ENCODE peak calls at places on chromosomes 2 and 18, in five cellular contexts. P, N, R, Q and S are unnamed samples.

GRCh38 chr2:197908940-197909339 is 104.5 kb downstream of the PLCL1 start:
- DNase-seq in P (no peak), N (no peak), R (no peak), Q (no peak), S (no peak)

GRCh38 chr18:79493801-79494211 is 98.1 kb downstream of the NFATC1 start:
- DNase-seq in P (no peak), N (no peak), R (no peak), Q (peak; percentile 55), S (no peak)

GRCh38 chr18:61435064-61435652 is 101.9 kb downstream of the CDH20 start:
- DNase-seq in P (no peak), N (peak; percentile 22), R (no peak), Q (no peak), S (no peak)

GRCh38 chr2:76073992-76074604 is 363.4 kb upstream of the GCFC2 start:
- DNase-seq in P (no peak), N (no peak), R (no peak), Q (no peak), S (no peak)

GRCh38 chr18:66632771-66633170 is 28.9 kb upstream of the CDH19 start:
- DNase-seq in P (no peak), N (no peak), R (no peak), Q (no peak), S (no peak)

GRCh38 chr2:138922973-138923563 is 142.9 kb upstream of the NXPH2 start:
- DNase-seq in P (no peak), N (peak; percentile 22), R (no peak), Q (no peak), S (no peak)

GRCh38 chr2:195319112-195319460 is 337.9 kb upstream of the SLC39A10 start:
- DNase-seq in P (no peak), N (no peak), R (no peak), Q (no peak), S (no peak)

GRCh38 chr2:85949280-85949679 is 60.5 kb upstream of the ST3GAL5 start:
- DNase-seq in P (no peak), N (no peak), R (no peak), Q (no peak), S (no peak)

GRCh38 chr2:85769987-85770362 is 16.2 kb downstream of the ATOH8 start:
- DNase-seq in P (no peak), N (no peak), R (no peak), Q (no peak), S (no peak)

GRCh38 chr2:72993147-72993546 is 75.8 kb downstream of the EMX1 start:
- DNase-seq in P (peak; percentile 3), N (peak; percentile 22), R (no peak), Q (peak; percentile 35), S (no peak)

GRCh38 chr2:36783276-36783675 is 86.8 kb downstream of the VIT start:
- DNase-seq in P (no peak), N (no peak), R (no peak), Q (no peak), S (no peak)

GRCh38 chr2:11569636-11570035 is 35.8 kb downstream of the GREB1 start:
- DNase-seq in P (no peak), N (no peak), R (no peak), Q (peak; percentile 29), S (no peak)

GRCh38 chr2:176001281-176001902 is 675 bp downstream of the LNPK start:
- DNase-seq in P (peak; percentile 27), N (no peak), R (peak; percentile 51), Q (peak; percentile 73), S (no peak)

GRCh38 chr2:176063958-176064357 is 19.8 kb downstream of the EVX2 start:
- DNase-seq in P (no peak), N (no peak), R (no peak), Q (no peak), S (no peak)

GRCh38 chr18:7641813-7642212 is 74.7 kb downstream of the PTPRM start:
- DNase-seq in P (no peak), N (no peak), R (no peak), Q (no peak), S (no peak)

GRCh38 chr2:170905864-170906263 is 23.2 kb upstream of the GORASP2 start:
- DNase-seq in P (no peak), N (no peak), R (no peak), Q (no peak), S (no peak)

GRCh38 chr2:166343467-166343866 is 32.3 kb downstream of the SCN9A start:
- DNase-seq in P (no peak), N (no peak), R (no peak), Q (no peak), S (no peak)

GRCh38 chr2:12119841-12120240 is 373.4 kb downstream of the LPIN1 start:
- DNase-seq in P (no peak), N (no peak), R (no peak), Q (no peak), S (no peak)

GRCh38 chr18:46067431-46068007 is 4.5 kb downstream of the PSTPIP2 start:
- DNase-seq in P (no peak), N (peak; percentile 43), R (no peak), Q (no peak), S (no peak)

GRCh38 chr18:46894124-46894523 is 23.2 kb downstream of the PIAS2 start:
- DNase-seq in P (no peak), N (no peak), R (no peak), Q (no peak), S (no peak)

GRCh38 chr2:128548461-128548891 is 229.8 kb upstream of the HS6ST1 start:
- DNase-seq in P (no peak), N (no peak), R (no peak), Q (peak; percentile 46), S (no peak)

GRCh38 chr18:77100751-77101355 is 31.7 kb downstream of the MBP start:
- DNase-seq in P (no peak), N (no peak), R (no peak), Q (no peak), S (no peak)
- H3K4me1 ChIP-seq in P (peaks cover 78% of the 10 kb centered on the region), N (peaks cover 40% of the 10 kb centered on the region), R (peaks cover 27% of the 10 kb centered on the region), Q (no peaks in the 10 kb centered on the region), S (peaks cover 25% of the 10 kb centered on the region)

GRCh38 chr2:74391580-74392448 is 11.7 kb upstream of the DCTN1 start:
- DNase-seq in P (peak; percentile 76), N (peak; percentile 88), R (peak; percentile 96), Q (peak; percentile 96), S (peak; percentile 63)
- TF ChIP-seq POLR2A in P (peak; percentile 83), N (peak; percentile 47), R (peak; percentile 41), Q (peak; percentile 14), S (no peak)

GRCh38 chr2:105774781-105775337 is 30.1 kb downstream of the NCK2 start:
- DNase-seq in P (no peak), N (no peak), R (no peak), Q (no peak), S (no peak)

GRCh38 chr2:105771841-105772240 is 27.1 kb downstream of the NCK2 start:
- DNase-seq in P (no peak), N (no peak), R (no peak), Q (no peak), S (no peak)

GRCh38 chr2:105775809-105776559 is 31.3 kb downstream of the NCK2 start:
- DNase-seq in P (no peak), N (no peak), R (peak; percentile 35), Q (no peak), S (no peak)

GRCh38 chr2:105772362-105772761 is 27.6 kb downstream of the NCK2 start:
- DNase-seq in P (no peak), N (no peak), R (no peak), Q (no peak), S (no peak)

GRCh38 chr2:105773568-105773967 is 28.9 kb downstream of the NCK2 start:
- DNase-seq in P (no peak), N (no peak), R (no peak), Q (no peak), S (no peak)
- H3K4me1 ChIP-seq in P (peaks cover 30% of the 10 kb centered on the region), N (no peaks in the 10 kb centered on the region), R (peaks cover 14% of the 10 kb centered on the region), Q (no peaks in the 10 kb centered on the region), S (peaks cover 34% of the 10 kb centered on the region)

GRCh38 chr18:12657048-12657848 is 659 bp downstream of the SPIRE1 start:
- DNase-seq in P (no peak), N (no peak), R (peak; percentile 23), Q (peak; percentile 71), S (no peak)
- TF ChIP-seq POLR2A in P (no peak), N (no peak), R (peak; percentile 20), Q (no peak), S (peak; percentile 42)

DNA sequence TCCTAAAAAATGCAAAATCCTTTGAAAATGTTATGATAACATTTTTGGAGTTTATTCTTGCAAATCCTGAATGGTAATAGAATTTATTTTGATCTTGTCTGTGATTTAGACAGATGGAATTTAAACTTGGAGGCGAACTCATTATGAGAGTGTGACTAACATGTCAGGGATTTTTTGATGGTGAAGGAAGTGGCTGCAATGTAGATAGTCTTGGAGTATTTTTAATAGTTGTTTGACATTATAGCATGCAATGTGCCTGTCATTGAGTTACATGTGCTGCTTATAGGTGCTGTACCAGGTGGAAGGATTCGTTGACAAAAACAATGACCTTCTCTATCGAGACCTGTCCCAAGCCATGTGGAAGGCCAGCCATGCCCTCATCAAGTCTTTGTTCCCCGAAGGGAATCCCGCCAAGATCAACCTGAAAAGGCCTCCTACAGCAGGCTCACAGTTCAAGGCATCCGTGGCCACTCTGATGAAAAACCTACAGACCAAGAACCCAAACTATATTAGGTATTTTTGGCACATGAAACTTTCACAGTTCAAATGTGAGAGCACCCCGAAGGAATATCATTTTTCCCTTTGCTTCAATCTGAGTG is 141.8 kb downstream of the MYO1B start:
- DNase-seq in P (no peak), N (no peak), R (no peak), Q (no peak), S (no peak)
- H3K4me1 ChIP-seq in P (no peaks in the 10 kb centered on the region), N (no peaks in the 10 kb centered on the region), R (peaks cover 9% of the 10 kb centered on the region), Q (no peaks in the 10 kb centered on the region), S (peaks cover 25% of the 10 kb centered on the region)

GRCh38 chr2:55859875-55860274 is 63.7 kb downstream of the EFEMP1 start:
- DNase-seq in P (no peak), N (no peak), R (no peak), Q (no peak), S (no peak)
- TF ChIP-seq POLR2A in P (no peak), N (no peak), R (no peak), Q (no peak), S (no peak)

DNA sequence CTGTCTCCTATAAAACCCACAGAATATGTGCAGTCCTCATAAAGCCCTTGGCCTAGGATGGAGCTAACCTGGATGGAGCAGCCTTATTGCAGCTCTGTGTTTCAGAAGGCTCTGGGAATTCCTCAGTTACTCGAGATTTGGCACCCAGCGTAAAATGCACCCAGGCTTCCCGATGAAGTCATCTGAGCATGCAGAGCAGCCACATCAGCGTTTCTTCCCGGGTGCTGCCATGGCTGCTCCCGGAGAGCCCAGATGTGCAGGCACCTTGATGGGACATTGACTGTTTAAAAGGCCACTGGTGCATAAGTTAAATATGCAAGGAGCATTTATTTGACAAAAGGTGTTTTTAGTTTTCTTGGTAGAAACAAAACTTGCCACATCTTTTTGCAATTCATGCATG is 115.2 kb downstream of the MBP start:
- DNase-seq in P (no peak), N (no peak), R (no peak), Q (no peak), S (no peak)
- H3K4me1 ChIP-seq in P (no peaks in the 10 kb centered on the region), N (no peaks in the 10 kb centered on the region), R (no peaks in the 10 kb centered on the region), Q (no peaks in the 10 kb centered on the region), S (no peaks in the 10 kb centered on the region)